ENCODE peak calls at places on chromosomes 2 and 18, in five cellular contexts. C is tibial artery, V is breast epithelium, N is aorta, T is left ventricle myocardium inferior. D is an unnamed sample.

GRCh38 chr2:14072338-14072737 is 560.2 kb upstream of the LRATD1 start:
- DNase-seq in C (no peak), V (no peak), T (no peak), N (no peak), D (no peak)

GRCh38 chr2:180607501-180608060 is 372.8 kb upstream of the UBE2E3 start:
- DNase-seq in N (no peak), V (no peak), C (no peak), T (no peak), D (no peak)

GRCh38 chr2:190717764-190718651 is 69.1 kb downstream of the NAB1 start:
- DNase-seq in N (no peak), V (no peak), C (no peak), T (no peak), D (no peak)

GRCh38 chr18:54766631-54767030 is 61.6 kb upstream of the RAB27B start:
- DNase-seq in C (no peak), V (no peak), N (no peak), T (no peak), D (no peak)

GRCh38 chr18:22094375-22094767 is 75.0 kb upstream of the GATA6 start:
- DNase-seq in T (no peak), C (no peak), V (no peak), N (no peak), D (no peak)

GRCh38 chr2:200302940-200303727 is 3.4 kb upstream of the SPATS2L start:
- DNase-seq in V (no peak), T (no peak), C (no peak), N (no peak), D (no peak)

GRCh38 chr2:226638576-226638975 is 161.0 kb downstream of the IRS1 start:
- DNase-seq in N (no peak), C (no peak), T (no peak), V (no peak), D (no peak)

GRCh38 chr2:45353879-45354278 is 257.2 kb downstream of the SRBD1 start:
- DNase-seq in T (no peak), V (no peak), C (no peak), N (no peak), D (no peak)

GRCh38 chr18:79624356-79624961 is 55.1 kb upstream of the CTDP1 start:
- DNase-seq in T (no peak), V (no peak), C (no peak), N (no peak), D (peak)

GRCh38 chr18:11119962-11120361 is 29.4 kb downstream of the PIEZO2 start:
- DNase-seq in T (no peak), V (no peak), C (no peak), N (no peak), D (no peak)

GRCh38 chr2:148201075-148202004 is 180.4 kb downstream of the MBD5 start:
- DNase-seq in V (no peak), C (no peak), N (peak), T (peak), D (peak)

GRCh38 chr2:241796209-241796608 is 12.8 kb upstream of the NEU4 start:
- DNase-seq in N (peak), T (peak), V (no peak), C (peak), D (no peak)

GRCh38 chr2:205751621-205752031 is 69.3 kb downstream of the NRP2 start:
- DNase-seq in N (no peak), T (no peak), V (no peak), C (no peak), D (no peak)

GRCh38 chr2:200614249-200614648 is 28.4 kb downstream of the AOX1 start:
- DNase-seq in N (no peak), T (no peak), V (no peak), C (no peak), D (no peak)

GRCh38 chr2:241827394-241827793 is 18.4 kb downstream of the NEU4 start:
- DNase-seq in N (no peak), C (no peak), V (no peak), T (no peak), D (no peak)

GRCh38 chr2:174561283-174562275 is 36.0 kb downstream of the WIPF1 start:
- DNase-seq in T (peak), C (peak), N (peak), V (no peak), D (no peak)

GRCh38 chr2:106126295-106126694 is 67.8 kb downstream of the UXS1 start:
- DNase-seq in V (no peak), C (no peak), T (no peak), N (no peak), D (no peak)

GRCh38 chr2:239318091-239318725 is 82.6 kb downstream of the HDAC4 start:
- DNase-seq in V (peak), C (peak), N (peak), T (no peak), D (no peak)

GRCh38 chr2:239319261-239319661 is 81.6 kb downstream of the HDAC4 start:
- DNase-seq in V (peak), C (no peak), N (no peak), T (peak), D (no peak)

GRCh38 chr2:239321596-239322413 is 79.0 kb downstream of the HDAC4 start:
- DNase-seq in C (no peak), V (peak), N (no peak), T (no peak), D (no peak)

GRCh38 chr2:239316562-239317465 is 84.0 kb downstream of the HDAC4 start:
- DNase-seq in C (peak), N (peak), T (peak), V (peak), D (no peak)

GRCh38 chr2:239318790-239319189 is 82.0 kb downstream of the HDAC4 start:
- DNase-seq in C (peak), N (no peak), V (no peak), T (no peak), D (no peak)
- H3K27ac ChIP-seq in C (no peak), N (no peak), V (no peak), T (peak), D (peak)

DNA sequence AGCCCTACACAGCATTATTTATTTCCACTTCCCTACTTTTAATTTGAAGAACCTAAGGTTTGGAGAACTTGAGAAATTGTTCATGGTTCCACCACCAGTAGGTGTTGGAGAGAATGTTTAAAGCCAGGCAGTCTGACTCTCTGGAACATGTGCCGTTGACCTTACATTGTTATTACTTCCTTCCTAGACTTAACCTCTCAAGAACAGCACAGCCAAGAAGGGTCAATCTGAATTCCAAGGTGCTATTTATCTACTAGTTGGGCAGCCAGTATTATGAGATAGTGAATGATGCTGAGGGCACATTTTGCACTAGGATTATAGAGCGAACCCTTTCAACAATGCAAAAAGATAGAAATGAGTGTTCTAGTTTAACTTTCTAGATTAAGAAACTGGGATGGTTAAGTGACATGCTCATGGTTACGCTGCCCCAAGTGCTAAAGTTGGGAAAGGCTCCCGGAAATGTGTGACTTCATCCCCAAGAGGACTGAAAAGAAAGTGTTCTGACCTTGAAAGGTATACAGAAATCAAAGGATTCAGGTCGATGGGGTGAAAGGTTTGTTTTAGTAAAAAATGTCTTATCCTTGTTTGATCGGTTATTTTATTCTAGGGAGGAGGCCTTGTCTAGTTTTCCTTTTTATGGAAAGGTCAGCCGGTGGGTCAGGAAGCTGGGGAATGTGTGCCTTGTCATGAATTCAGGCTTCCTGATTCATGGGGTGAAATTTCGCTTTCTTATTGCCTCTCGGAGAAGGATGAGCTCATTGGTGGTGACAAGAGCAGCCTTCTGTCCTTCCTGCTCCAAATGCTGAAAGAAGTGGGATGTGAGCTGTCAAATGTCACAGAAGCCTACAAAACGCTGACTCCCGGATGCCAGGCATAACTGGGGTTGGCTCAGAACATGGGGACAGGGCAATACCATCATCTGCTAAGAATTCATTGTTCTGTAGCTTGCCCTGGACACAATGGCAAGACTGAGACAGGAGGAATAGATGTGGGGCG is 55.5 kb upstream of the FAM136A start:
- DNase-seq in C (no peak), N (no peak), T (no peak), V (no peak), D (no peak)
- H3K27ac ChIP-seq in C (no peak), N (no peak), T (peak), V (no peak), D (no peak)

GRCh38 chr2:236568922-236569592 is 568 bp upstream of the ACKR3 start:
- DNase-seq in N (no peak), T (no peak), V (no peak), C (no peak), D (no peak)
- H3K27ac ChIP-seq in N (peak), T (peak), V (peak), C (peak), D (peak)

GRCh38 chr18:45666520-45666919 is 51.2 kb downstream of the SLC14A2 start:
- DNase-seq in V (no peak), N (no peak), C (no peak), T (no peak), D (no peak)

GRCh38 chr18:45663646-45664045 is 48.4 kb downstream of the SLC14A2 start:
- DNase-seq in T (no peak), C (no peak), N (no peak), V (no peak), D (no peak)

GRCh38 chr18:45666006-45666405 is 50.7 kb downstream of the SLC14A2 start:
- DNase-seq in N (no peak), T (no peak), V (no peak), C (no peak), D (no peak)

GRCh38 chr18:45667056-45667455 is 51.8 kb downstream of the SLC14A2 start:
- DNase-seq in N (no peak), C (no peak), V (no peak), T (no peak), D (no peak)

GRCh38 chr18:45664824-45665763 is 49.8 kb downstream of the SLC14A2 start:
- DNase-seq in C (peak), T (no peak), N (no peak), V (no peak), D (no peak)
- H3K27ac ChIP-seq in C (peak), T (peak), N (no peak), V (no peak), D (peak)

GRCh38 chr18:64103979-64104378 is 44.9 kb downstream of the LINC00305 start:
- DNase-seq in C (no peak), N (no peak), V (no peak), T (no peak), D (no peak)
- H3K27ac ChIP-seq in C (no peak), N (no peak), V (no peak), T (no peak), D (no peak)

GRCh38 chr2:97763176-97763845 is 49.9 kb downstream of the ZAP70 start:
- DNase-seq in C (no peak), N (no peak), T (no peak), V (no peak), D (no peak)
- H3K27ac ChIP-seq in C (no peak), N (no peak), T (no peak), V (no peak), D (no peak)

DNA sequence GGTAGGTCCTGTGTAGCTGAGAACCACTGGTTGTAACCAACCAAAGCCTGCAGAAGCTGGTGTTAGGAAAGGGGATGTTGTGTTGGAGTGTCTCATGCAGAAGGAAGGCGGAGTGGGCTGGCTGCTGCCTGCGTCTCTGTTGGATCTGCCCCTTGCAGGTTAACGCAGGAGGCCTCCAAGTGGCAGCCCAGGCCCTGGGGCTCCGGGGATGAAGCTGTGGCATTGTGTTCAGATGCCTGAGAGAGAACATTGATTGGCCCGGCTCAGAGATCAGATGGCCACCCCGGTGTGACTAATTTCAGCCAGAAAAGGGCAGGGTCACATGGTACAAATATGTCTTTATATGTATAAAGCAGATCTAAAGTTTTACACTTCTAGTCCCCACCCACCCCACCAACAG is 216.0 kb downstream of the GLI2 start:
- DNase-seq in N (no peak), C (no peak), T (no peak), V (no peak), D (no peak)
- H3K27ac ChIP-seq in N (no peak), C (no peak), T (no peak), V (no peak), D (no peak)

D was measured in upper lobe of right lung.